ENCODE peak calls at places on chromosomes 4 and X, in ten cellular contexts. K is endothelial cell, A is choroid plexus epithelial cell, Z is B cell, X is cardiac fibroblast, J is cardiac muscle cell, B is SK-N-SH, V is epithelial cell of esophagus, H is IMR-90, O is Calu3. W is an unnamed sample.

GRCh38 chr4:173264960-173265281 is 69.2 kb downstream of the HMGB2 start:
- DNase-seq in K (no peak), A (no peak), Z (no peak), X (no peak), J (no peak), B (no peak), V (no peak), H (no peak), O (no peak), W (no peak)

GRCh38 chr4:84529169-84529751 is 30.2 kb upstream of the NKX6-1 start:
- DNase-seq in K (no peak), A (peak; percentile 49), Z (no peak), X (peak; percentile 39), J (peak; percentile 40), B (peak; percentile 11), V (peak; percentile 37), H (peak; percentile 11), O (no peak), W (no peak)

GRCh38 chrX:21806691-21807090 is 32.7 kb upstream of the MBTPS2 start:
- DNase-seq in K (no peak), A (no peak), Z (no peak), X (no peak), J (no peak), B (no peak), V (peak; percentile 48), H (peak; percentile 1), O (no peak), W (no peak)

GRCh38 chr4:5200546-5200945 is 149.3 kb downstream of the STK32B start:
- DNase-seq in K (no peak), A (no peak), Z (no peak), X (no peak), J (no peak), B (no peak), V (no peak), H (peak; percentile 57), O (no peak), W (no peak)

GRCh38 chr4:184111433-184111832 is 106.2 kb downstream of the ENPP6 start:
- DNase-seq in K (no peak), A (no peak), Z (no peak), X (no peak), J (no peak), B (no peak), V (no peak), H (no peak), O (no peak), W (no peak)

GRCh38 chr4:140094701-140095420 is 59.1 kb downstream of the MAML3 start:
- DNase-seq in K (peak; percentile 50), A (no peak), Z (peak; percentile 55), X (no peak), J (no peak), B (peak; percentile 65), V (peak; percentile 20), H (peak; percentile 73), O (no peak), W (peak; percentile 27)

GRCh38 chr4:128454281-128455075 is 166.9 kb upstream of the PGRMC2 start:
- DNase-seq in K (peak; percentile 64), A (peak; percentile 98), Z (peak; percentile 56), X (peak; percentile 95), J (peak; percentile 96), B (peak; percentile 79), V (peak; percentile 90), H (peak; percentile 97), O (peak; percentile 68), W (no peak)

GRCh38 chr4:44446191-44446590 is 2.4 kb downstream of the KCTD8 start:
- DNase-seq in K (no peak), A (no peak), Z (no peak), X (no peak), J (no peak), B (no peak), V (peak; percentile 11), H (no peak), O (no peak), W (no peak)

GRCh38 chr4:10897076-10897475 is 212.5 kb upstream of the CLNK start:
- DNase-seq in K (no peak), A (no peak), Z (no peak), X (no peak), J (no peak), B (no peak), V (no peak), H (no peak), O (no peak), W (no peak)

GRCh38 chr4:15131551-15131950 is 129.3 kb downstream of the CPEB2 start:
- DNase-seq in K (no peak), A (no peak), Z (no peak), X (no peak), J (no peak), B (no peak), V (peak; percentile 62), H (no peak), O (no peak), W (no peak)

GRCh38 chr4:155426953-155427352 is 50.2 kb upstream of the MAP9 start:
- DNase-seq in K (no peak), A (no peak), Z (no peak), X (no peak), J (no peak), B (no peak), V (no peak), H (no peak), O (no peak), W (no peak)

GRCh38 chrX:129115104-129115503 is 408.2 kb downstream of the SMARCA1 start:
- DNase-seq in K (peak; percentile 57), A (peak; percentile 5), Z (no peak), X (peak; percentile 0), J (peak; percentile 6), B (peak; percentile 47), V (peak; percentile 36), H (peak; percentile 8), O (peak; percentile 56), W (no peak)

GRCh38 chrX:21723097-21723496 is 34.8 kb downstream of the SMPX start:
- DNase-seq in K (peak; percentile 10), A (no peak), Z (no peak), X (no peak), J (no peak), B (no peak), V (no peak), H (peak; percentile 14), O (no peak), W (no peak)

GRCh38 chrX:40685352-40685918 is 38.1 kb upstream of the CXorf38 start:
- DNase-seq in K (no peak), A (no peak), Z (no peak), X (no peak), J (no peak), B (no peak), V (no peak), H (no peak), O (no peak), W (no peak)

GRCh38 chrX:42976729-42977366 is 198.9 kb upstream of the PPP1R2C start:
- DNase-seq in K (no peak), A (no peak), Z (no peak), X (no peak), J (no peak), B (no peak), V (peak; percentile 66), H (no peak), O (peak; percentile 2), W (no peak)

GRCh38 chr4:179695175-179695574 is 2252.9 kb upstream of the AGA start:
- DNase-seq in K (no peak), A (peak; percentile 21), Z (no peak), X (peak; percentile 5), J (peak; percentile 0), B (no peak), V (peak; percentile 81), H (peak; percentile 97), O (no peak), W (no peak)

GRCh38 chrX:26613951-26614350 is 398.0 kb downstream of the MAGEB5 start:
- DNase-seq in K (no peak), A (peak; percentile 56), Z (no peak), X (no peak), J (no peak), B (no peak), V (no peak), H (peak; percentile 60), O (no peak), W (no peak)

GRCh38 chr4:123144626-123145025 is 222.2 kb upstream of the NUDT6 start:
- DNase-seq in K (no peak), A (peak; percentile 12), Z (no peak), X (no peak), J (no peak), B (no peak), V (no peak), H (no peak), O (no peak), W (no peak)

GRCh38 chr4:76459291-76459723 is 24.3 kb downstream of the SHROOM3 start:
- DNase-seq in K (peak; percentile 26), A (peak; percentile 76), Z (no peak), X (peak; percentile 88), J (peak; percentile 91), B (no peak), V (peak; percentile 85), H (peak; percentile 22), O (no peak), W (no peak)

GRCh38 chrX:88865634-88866033 is 118.6 kb downstream of the CPXCR1 start:
- DNase-seq in K (no peak), A (no peak), Z (no peak), X (no peak), J (no peak), B (no peak), V (no peak), H (no peak), O (no peak), W (no peak)
- TF ChIP-seq CTCF in K (no peak), A (no peak), Z (no peak), X (no peak), J (no peak), B (no peak), V (no peak), H (no peak), O (no peak), W (no peak)

GRCh38 chrX:81411517-81411916 is 209.6 kb downstream of the SH3BGRL start:
- DNase-seq in K (no peak), A (no peak), Z (no peak), X (no peak), J (no peak), B (no peak), V (no peak), H (no peak), O (no peak), W (no peak)

GRCh38 chrX:81412428-81412827 is 210.5 kb downstream of the SH3BGRL start:
- DNase-seq in K (no peak), A (no peak), Z (no peak), X (no peak), J (no peak), B (no peak), V (no peak), H (no peak), O (no peak), W (no peak)

GRCh38 chrX:81414630-81415029 is 212.7 kb downstream of the SH3BGRL start:
- DNase-seq in K (no peak), A (peak; percentile 1), Z (no peak), X (no peak), J (peak; percentile 0), B (no peak), V (peak; percentile 0), H (no peak), O (no peak), W (no peak)
- TF ChIP-seq CTCF in K (no peak), A (peak; percentile 9), Z (no peak), X (no peak), J (no peak), B (peak; percentile 36), V (no peak), H (peak; percentile 31), O (no peak), W (no peak)

GRCh38 chr4:41814565-41814964 is 66.0 kb upstream of the PHOX2B start:
- DNase-seq in K (peak; percentile 31), A (peak; percentile 34), Z (no peak), X (peak; percentile 17), J (peak; percentile 19), B (no peak), V (peak; percentile 26), H (peak; percentile 21), O (no peak), W (no peak)
- TF ChIP-seq CTCF in K (no peak), A (peak; percentile 71), Z (no peak), X (peak; percentile 30), J (peak; percentile 21), B (no peak), V (peak; percentile 65), H (peak; percentile 46), O (no peak), W (no peak)

GRCh38 chrX:50211510-50211909 is 6.9 kb downstream of the CCNB3 start:
- DNase-seq in K (peak; percentile 6), A (peak; percentile 47), Z (no peak), X (peak; percentile 8), J (peak; percentile 29), B (no peak), V (peak; percentile 27), H (peak; percentile 4), O (no peak), W (no peak)
- TF ChIP-seq CTCF in K (peak; percentile 41), A (peak; percentile 46), Z (peak; percentile 13), X (peak; percentile 38), J (peak; percentile 25), B (peak; percentile 51), V (peak; percentile 31), H (no peak), O (no peak), W (no peak)